ENCODE peak calls at places on chromosome 20, in ten cellular contexts. One of them, this sample, is unnamed. For H3K4me1 and H3K27me3, the result is how much of the 10 kb centered on the place peaks cover.

GRCh38 chr20:58692579-58693225 is at the start of gene NPEPL1:
- DNase-seq in tibial nerve: peak
- DNase-seq in ovary: peak
- DNase-seq in K562: no peak
- DNase-seq in sigmoid colon: peak
- DNase-seq in HepG2: no peak
- DNase-seq in GM12878: no peak
- DNase-seq in stomach: peak
- DNase-seq in transverse colon: peak
- DNase-seq in H1: peak
- DNase-seq in this sample: peak

GRCh38 chr20:10511166-10511506 is 76.0 kb downstream of the SLX4IP start:
- DNase-seq in tibial nerve: no peak
- DNase-seq in ovary: no peak
- DNase-seq in K562: no peak
- DNase-seq in sigmoid colon: no peak
- DNase-seq in HepG2: no peak
- DNase-seq in GM12878: no peak
- DNase-seq in stomach: no peak
- DNase-seq in transverse colon: no peak
- DNase-seq in H1: no peak
- DNase-seq in this sample: no peak

GRCh38 chr20:50434653-50435396 is 75.4 kb upstream of the PTPN1 start:
- DNase-seq in tibial nerve: no peak
- DNase-seq in ovary: no peak
- DNase-seq in K562: no peak
- DNase-seq in sigmoid colon: no peak
- DNase-seq in HepG2: peak
- DNase-seq in GM12878: no peak
- DNase-seq in stomach: no peak
- DNase-seq in transverse colon: no peak
- DNase-seq in H1: no peak
- DNase-seq in this sample: no peak

GRCh38 chr20:53040678-53041674 is 68.8 kb downstream of the TSHZ2 start:
- DNase-seq in tibial nerve: no peak
- DNase-seq in ovary: peak
- DNase-seq in K562: peak
- DNase-seq in sigmoid colon: peak
- DNase-seq in HepG2: no peak
- DNase-seq in GM12878: no peak
- DNase-seq in stomach: no peak
- DNase-seq in transverse colon: no peak
- DNase-seq in H1: no peak
- DNase-seq in this sample: no peak

GRCh38 chr20:2101057-2101934 is at the start of gene STK35:
- DNase-seq in tibial nerve: no peak
- DNase-seq in ovary: peak
- DNase-seq in K562: no peak
- DNase-seq in sigmoid colon: peak
- DNase-seq in HepG2: no peak
- DNase-seq in GM12878: peak
- DNase-seq in stomach: no peak
- DNase-seq in transverse colon: peak
- DNase-seq in H1: peak
- DNase-seq in this sample: no peak

GRCh38 chr20:56646599-56646998 is 17.5 kb downstream of the TFAP2C start:
- DNase-seq in tibial nerve: no peak
- DNase-seq in ovary: no peak
- DNase-seq in K562: no peak
- DNase-seq in sigmoid colon: no peak
- DNase-seq in HepG2: no peak
- DNase-seq in GM12878: no peak
- DNase-seq in stomach: no peak
- DNase-seq in transverse colon: no peak
- DNase-seq in H1: no peak
- DNase-seq in this sample: no peak

GRCh38 chr20:9261781-9262180 is 192.9 kb downstream of the PLCB4 start:
- DNase-seq in tibial nerve: no peak
- DNase-seq in ovary: no peak
- DNase-seq in K562: no peak
- DNase-seq in sigmoid colon: no peak
- DNase-seq in HepG2: no peak
- DNase-seq in GM12878: no peak
- DNase-seq in stomach: no peak
- DNase-seq in transverse colon: no peak
- DNase-seq in H1: no peak
- DNase-seq in this sample: no peak

GRCh38 chr20:19897891-19898290 is 119.3 kb upstream of the NAA20 start:
- DNase-seq in tibial nerve: no peak
- DNase-seq in ovary: no peak
- DNase-seq in K562: no peak
- DNase-seq in sigmoid colon: no peak
- DNase-seq in HepG2: no peak
- DNase-seq in GM12878: no peak
- DNase-seq in stomach: no peak
- DNase-seq in transverse colon: no peak
- DNase-seq in H1: no peak
- DNase-seq in this sample: no peak

GRCh38 chr20:1266167-1266973 is at the start of gene SNPH:
- DNase-seq in tibial nerve: peak
- DNase-seq in ovary: peak
- DNase-seq in K562: peak
- DNase-seq in sigmoid colon: peak
- DNase-seq in HepG2: no peak
- DNase-seq in GM12878: no peak
- DNase-seq in stomach: peak
- DNase-seq in transverse colon: peak
- DNase-seq in H1: peak
- DNase-seq in this sample: no peak

DNA sequence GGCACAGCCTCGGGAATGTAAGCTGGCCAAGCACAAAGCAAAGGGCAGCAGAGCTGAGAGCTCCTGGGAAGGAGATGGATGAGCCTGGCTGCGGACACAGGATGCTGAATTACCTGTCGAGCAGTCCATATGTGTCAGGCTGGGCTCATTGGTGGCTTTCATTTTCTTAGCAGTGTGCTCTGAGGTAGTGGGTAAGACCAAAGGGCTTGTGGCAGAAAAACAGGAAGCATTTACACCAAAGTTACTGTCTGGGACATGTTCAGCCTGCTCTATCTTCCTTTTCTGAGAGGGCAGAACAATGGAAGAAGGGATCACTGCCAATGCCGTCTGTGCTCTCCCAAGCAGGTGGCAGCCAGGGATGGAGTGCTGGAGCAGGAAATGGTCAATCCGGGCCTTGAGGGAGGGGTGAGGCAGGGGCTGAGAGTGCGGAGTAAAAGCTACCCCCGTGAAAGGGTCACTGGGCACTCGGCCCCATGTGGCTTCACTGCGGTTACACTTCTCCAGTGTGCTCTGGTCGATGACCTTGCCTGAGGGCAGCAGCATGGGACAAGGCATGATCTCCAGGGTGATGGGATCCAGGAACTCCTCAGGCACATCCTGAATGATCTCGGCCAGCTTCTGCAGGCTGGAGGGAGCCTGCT is 36.9 kb upstream of the AVP start:
- DNase-seq in tibial nerve: no peak
- DNase-seq in ovary: no peak
- DNase-seq in K562: no peak
- DNase-seq in sigmoid colon: peak
- DNase-seq in HepG2: no peak
- DNase-seq in GM12878: no peak
- DNase-seq in stomach: no peak
- DNase-seq in transverse colon: no peak
- DNase-seq in H1: no peak
- DNase-seq in this sample: peak
- TF ChIP-seq EP300 in tibial nerve: no peak
- TF ChIP-seq EP300 in ovary: no peak
- TF ChIP-seq EP300 in K562: no peak
- TF ChIP-seq EP300 in sigmoid colon: no peak
- TF ChIP-seq EP300 in HepG2: no peak
- TF ChIP-seq EP300 in GM12878: no peak
- TF ChIP-seq EP300 in stomach: no peak
- TF ChIP-seq EP300 in transverse colon: no peak
- TF ChIP-seq EP300 in H1: no peak
- TF ChIP-seq EP300 in this sample: no peak

DNA sequence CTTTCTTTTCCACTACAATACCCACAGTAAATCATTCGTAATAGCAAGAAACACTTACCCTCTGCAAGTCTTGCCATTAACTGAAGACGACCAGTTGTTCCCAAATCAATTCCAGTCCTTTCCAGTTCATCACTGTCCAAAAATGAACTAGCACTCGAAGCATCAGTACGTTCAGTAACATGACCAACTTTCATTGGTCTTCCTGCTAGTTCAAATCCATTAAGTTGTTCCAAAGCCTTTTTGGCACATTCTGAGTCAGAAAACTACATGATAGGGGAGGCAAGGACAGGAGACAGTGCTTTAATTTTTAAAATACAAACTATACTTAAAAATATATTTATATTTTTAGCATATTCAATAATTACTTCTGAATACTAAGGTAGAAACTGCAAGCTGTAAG is 14.9 kb downstream of the ROMO1 start:
- DNase-seq in tibial nerve: no peak
- DNase-seq in ovary: no peak
- DNase-seq in K562: no peak
- DNase-seq in sigmoid colon: no peak
- DNase-seq in HepG2: no peak
- DNase-seq in GM12878: no peak
- DNase-seq in stomach: no peak
- DNase-seq in transverse colon: no peak
- DNase-seq in H1: no peak
- DNase-seq in this sample: no peak
- H3K4me1 ChIP-seq in tibial nerve: under half
- H3K4me1 ChIP-seq in ovary: under half
- H3K4me1 ChIP-seq in K562: under half
- H3K4me1 ChIP-seq in sigmoid colon: under half
- H3K4me1 ChIP-seq in HepG2: under half
- H3K4me1 ChIP-seq in GM12878: under half
- H3K4me1 ChIP-seq in stomach: under half
- H3K4me1 ChIP-seq in transverse colon: under half
- H3K4me1 ChIP-seq in H1: under half
- H3K4me1 ChIP-seq in this sample: under half

DNA sequence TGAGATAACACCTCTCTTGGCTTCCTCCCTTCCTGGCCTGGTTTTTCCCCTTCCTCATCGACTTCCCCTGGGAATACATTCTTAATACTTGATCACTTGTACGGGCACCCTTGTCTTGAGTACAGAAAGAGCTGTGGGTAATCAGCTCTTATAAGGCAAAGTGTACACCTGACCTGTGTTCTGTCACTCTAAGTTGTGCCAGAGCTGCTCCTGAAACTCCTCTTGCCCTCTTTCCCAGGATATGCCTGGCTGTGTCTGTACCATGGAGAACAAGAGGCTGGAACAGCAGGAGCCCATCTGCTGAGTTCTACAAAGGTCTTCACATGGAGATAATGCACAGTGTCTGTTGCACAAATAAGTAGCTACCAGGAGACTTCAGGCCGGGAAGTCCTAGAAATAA is 110.2 kb downstream of the FOXA2 start:
- DNase-seq in tibial nerve: no peak
- DNase-seq in ovary: no peak
- DNase-seq in K562: no peak
- DNase-seq in sigmoid colon: no peak
- DNase-seq in HepG2: no peak
- DNase-seq in GM12878: no peak
- DNase-seq in stomach: no peak
- DNase-seq in transverse colon: no peak
- DNase-seq in H1: no peak
- DNase-seq in this sample: no peak
- H3K27me3 ChIP-seq in tibial nerve: under half
- H3K27me3 ChIP-seq in ovary: under half
- H3K27me3 ChIP-seq in K562: under half
- H3K27me3 ChIP-seq in sigmoid colon: under half
- H3K27me3 ChIP-seq in HepG2: under half
- H3K27me3 ChIP-seq in GM12878: under half
- H3K27me3 ChIP-seq in stomach: under half
- H3K27me3 ChIP-seq in transverse colon: under half
- H3K27me3 ChIP-seq in H1: under half
- H3K27me3 ChIP-seq in this sample: under half

GRCh38 chr20:47353224-47353696 is 3.2 kb downstream of the ZMYND8 start:
- DNase-seq in tibial nerve: no peak
- DNase-seq in ovary: no peak
- DNase-seq in K562: no peak
- DNase-seq in sigmoid colon: no peak
- DNase-seq in HepG2: no peak
- DNase-seq in GM12878: no peak
- DNase-seq in stomach: no peak
- DNase-seq in transverse colon: no peak
- DNase-seq in H1: no peak
- DNase-seq in this sample: no peak

GRCh38 chr20:47352332-47353223 is 3.9 kb downstream of the ZMYND8 start:
- DNase-seq in tibial nerve: no peak
- DNase-seq in ovary: peak
- DNase-seq in K562: no peak
- DNase-seq in sigmoid colon: no peak
- DNase-seq in HepG2: no peak
- DNase-seq in GM12878: no peak
- DNase-seq in stomach: peak
- DNase-seq in transverse colon: peak
- DNase-seq in H1: no peak
- DNase-seq in this sample: no peak

GRCh38 chr20:47354710-47355488 is 1.6 kb downstream of the ZMYND8 start:
- DNase-seq in tibial nerve: no peak
- DNase-seq in ovary: no peak
- DNase-seq in K562: no peak
- DNase-seq in sigmoid colon: no peak
- DNase-seq in HepG2: peak
- DNase-seq in GM12878: no peak
- DNase-seq in stomach: no peak
- DNase-seq in transverse colon: no peak
- DNase-seq in H1: no peak
- DNase-seq in this sample: no peak

GRCh38 chr20:47354388-47354709 is 2.1 kb downstream of the ZMYND8 start:
- DNase-seq in tibial nerve: no peak
- DNase-seq in ovary: no peak
- DNase-seq in K562: no peak
- DNase-seq in sigmoid colon: no peak
- DNase-seq in HepG2: no peak
- DNase-seq in GM12878: no peak
- DNase-seq in stomach: no peak
- DNase-seq in transverse colon: no peak
- DNase-seq in H1: no peak
- DNase-seq in this sample: no peak

DNA sequence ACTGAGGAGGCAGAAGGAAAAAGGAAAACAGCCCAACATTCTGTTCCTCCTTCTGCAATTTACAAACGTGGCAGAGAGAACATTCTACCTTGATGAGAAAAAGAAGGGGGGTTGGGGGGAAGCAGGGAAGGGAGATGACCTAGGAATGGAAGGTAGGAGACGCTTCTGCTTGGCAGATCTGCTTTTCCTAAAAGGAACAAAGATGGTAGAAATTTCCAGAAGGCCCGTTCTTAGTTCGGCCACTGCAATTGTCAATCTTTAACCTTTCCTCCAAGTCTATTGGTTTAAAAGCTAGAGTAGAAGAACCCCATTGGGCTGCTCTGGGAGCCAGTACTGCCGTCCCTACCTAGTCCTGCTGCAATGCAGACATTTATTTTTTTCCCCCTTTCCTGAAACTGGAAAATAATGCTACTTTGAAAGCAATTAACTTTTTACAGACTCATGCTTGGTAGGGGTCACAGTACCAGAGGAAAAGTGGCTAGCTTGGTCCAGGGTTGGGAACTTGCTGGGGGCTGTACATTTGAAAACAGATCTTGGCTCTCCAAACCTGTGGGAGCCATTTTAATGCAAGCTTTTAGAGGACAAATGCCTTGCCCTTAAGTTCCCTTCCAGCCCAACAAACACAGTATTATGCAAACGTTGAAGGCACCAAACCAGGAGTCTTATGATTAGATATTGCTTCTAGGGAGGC is 2.7 kb downstream of the ZMYND8 start:
- DNase-seq in tibial nerve: no peak
- DNase-seq in ovary: no peak
- DNase-seq in K562: no peak
- DNase-seq in sigmoid colon: no peak
- DNase-seq in HepG2: no peak
- DNase-seq in GM12878: no peak
- DNase-seq in stomach: no peak
- DNase-seq in transverse colon: no peak
- DNase-seq in H1: no peak
- DNase-seq in this sample: no peak
- TF ChIP-seq EP300 in tibial nerve: peak
- TF ChIP-seq EP300 in ovary: no peak
- TF ChIP-seq EP300 in K562: no peak
- TF ChIP-seq EP300 in sigmoid colon: no peak
- TF ChIP-seq EP300 in HepG2: peak
- TF ChIP-seq EP300 in GM12878: no peak
- TF ChIP-seq EP300 in stomach: no peak
- TF ChIP-seq EP300 in transverse colon: no peak
- TF ChIP-seq EP300 in H1: no peak
- TF ChIP-seq EP300 in this sample: no peak

This sample was measured in suprapubic skin.